ENCODE peak calls at places on chromosomes 7 and 10, in seven cellular contexts. One of them, this sample, is unnamed.

GRCh38 chr10:26809973-26810372 is 50.8 kb downstream of the ABI1 start:
- DNase-seq in D341Med: no peak
- DNase-seq in GM23248: no peak
- DNase-seq in iris pigment epithelial cell: no peak
- DNase-seq in stimulated activated CD4-positive, alpha-beta T cell treated with anti-CD3 and anti-CD28 coated beads, Interleukin-2, amount 100 ng/mL, for 4 hours: no peak
- DNase-seq in GM13976: no peak
- DNase-seq in activated CD8-positive, alpha-beta memory T cell treated with anti-CD3 and anti-CD28 coated beads for 48 hours: no peak
- DNase-seq in this sample: no peak

GRCh38 chr10:80660736-80661135 is 123.0 kb downstream of the SH2D4B start:
- DNase-seq in stimulated activated CD4-positive, alpha-beta T cell treated with anti-CD3 and anti-CD28 coated beads, Interleukin-2, amount 100 ng/mL, for 4 hours: no peak
- DNase-seq in GM13976: no peak
- DNase-seq in GM23248: no peak
- DNase-seq in iris pigment epithelial cell: no peak
- DNase-seq in D341Med: no peak
- DNase-seq in activated CD8-positive, alpha-beta memory T cell treated with anti-CD3 and anti-CD28 coated beads for 48 hours: no peak
- DNase-seq in this sample: no peak

GRCh38 chr10:24457661-24458318 is 248.9 kb downstream of the KIAA1217 start:
- DNase-seq in activated CD8-positive, alpha-beta memory T cell treated with anti-CD3 and anti-CD28 coated beads for 48 hours: no peak
- DNase-seq in stimulated activated CD4-positive, alpha-beta T cell treated with anti-CD3 and anti-CD28 coated beads, Interleukin-2, amount 100 ng/mL, for 4 hours: no peak
- DNase-seq in D341Med: no peak
- DNase-seq in iris pigment epithelial cell: peak; percentile 48
- DNase-seq in GM23248: peak; percentile 36
- DNase-seq in GM13976: no peak
- DNase-seq in this sample: no peak

GRCh38 chr10:121846555-121846954 is 81.3 kb downstream of the ATE1 start:
- DNase-seq in GM13976: no peak
- DNase-seq in stimulated activated CD4-positive, alpha-beta T cell treated with anti-CD3 and anti-CD28 coated beads, Interleukin-2, amount 100 ng/mL, for 4 hours: no peak
- DNase-seq in iris pigment epithelial cell: no peak
- DNase-seq in GM23248: no peak
- DNase-seq in D341Med: no peak
- DNase-seq in activated CD8-positive, alpha-beta memory T cell treated with anti-CD3 and anti-CD28 coated beads for 48 hours: no peak
- DNase-seq in this sample: no peak

GRCh38 chr10:26269754-26270153 is 53.2 kb downstream of the GAD2 start:
- DNase-seq in GM23248: peak; percentile 47
- DNase-seq in GM13976: peak; percentile 49
- DNase-seq in activated CD8-positive, alpha-beta memory T cell treated with anti-CD3 and anti-CD28 coated beads for 48 hours: no peak
- DNase-seq in D341Med: peak; percentile 36
- DNase-seq in stimulated activated CD4-positive, alpha-beta T cell treated with anti-CD3 and anti-CD28 coated beads, Interleukin-2, amount 100 ng/mL, for 4 hours: no peak
- DNase-seq in iris pigment epithelial cell: peak; percentile 12
- DNase-seq in this sample: peak; percentile 9

GRCh38 chr7:47690902-47691558 is 109.1 kb upstream of the TNS3 start:
- DNase-seq in stimulated activated CD4-positive, alpha-beta T cell treated with anti-CD3 and anti-CD28 coated beads, Interleukin-2, amount 100 ng/mL, for 4 hours: no peak
- DNase-seq in activated CD8-positive, alpha-beta memory T cell treated with anti-CD3 and anti-CD28 coated beads for 48 hours: no peak
- DNase-seq in GM23248: peak; percentile 69
- DNase-seq in D341Med: no peak
- DNase-seq in iris pigment epithelial cell: peak; percentile 62
- DNase-seq in GM13976: no peak
- DNase-seq in this sample: no peak

GRCh38 chr10:73843254-73843653 is 31.1 kb downstream of the CAMK2G start:
- DNase-seq in GM13976: no peak
- DNase-seq in activated CD8-positive, alpha-beta memory T cell treated with anti-CD3 and anti-CD28 coated beads for 48 hours: no peak
- DNase-seq in iris pigment epithelial cell: peak; percentile 39
- DNase-seq in stimulated activated CD4-positive, alpha-beta T cell treated with anti-CD3 and anti-CD28 coated beads, Interleukin-2, amount 100 ng/mL, for 4 hours: no peak
- DNase-seq in D341Med: no peak
- DNase-seq in GM23248: peak; percentile 23
- DNase-seq in this sample: no peak

GRCh38 chr10:77406764-77407430 is 230.7 kb downstream of the KCNMA1 start:
- DNase-seq in iris pigment epithelial cell: no peak
- DNase-seq in D341Med: no peak
- DNase-seq in GM23248: no peak
- DNase-seq in activated CD8-positive, alpha-beta memory T cell treated with anti-CD3 and anti-CD28 coated beads for 48 hours: no peak
- DNase-seq in stimulated activated CD4-positive, alpha-beta T cell treated with anti-CD3 and anti-CD28 coated beads, Interleukin-2, amount 100 ng/mL, for 4 hours: no peak
- DNase-seq in GM13976: no peak
- DNase-seq in this sample: no peak

GRCh38 chr10:45280113-45280512 is 35.3 kb downstream of the OR13A1 start:
- DNase-seq in D341Med: no peak
- DNase-seq in GM13976: no peak
- DNase-seq in stimulated activated CD4-positive, alpha-beta T cell treated with anti-CD3 and anti-CD28 coated beads, Interleukin-2, amount 100 ng/mL, for 4 hours: no peak
- DNase-seq in iris pigment epithelial cell: no peak
- DNase-seq in GM23248: no peak
- DNase-seq in activated CD8-positive, alpha-beta memory T cell treated with anti-CD3 and anti-CD28 coated beads for 48 hours: no peak
- DNase-seq in this sample: no peak

GRCh38 chr10:43398939-43399871 is 9.8 kb downstream of the HNRNPF start:
- DNase-seq in activated CD8-positive, alpha-beta memory T cell treated with anti-CD3 and anti-CD28 coated beads for 48 hours: no peak
- DNase-seq in GM23248: peak; percentile 74
- DNase-seq in iris pigment epithelial cell: peak; percentile 70
- DNase-seq in GM13976: no peak
- DNase-seq in stimulated activated CD4-positive, alpha-beta T cell treated with anti-CD3 and anti-CD28 coated beads, Interleukin-2, amount 100 ng/mL, for 4 hours: no peak
- DNase-seq in D341Med: no peak
- DNase-seq in this sample: no peak

GRCh38 chr10:91210435-91210834 is 10.0 kb upstream of the PCGF5 start:
- DNase-seq in stimulated activated CD4-positive, alpha-beta T cell treated with anti-CD3 and anti-CD28 coated beads, Interleukin-2, amount 100 ng/mL, for 4 hours: no peak
- DNase-seq in D341Med: no peak
- DNase-seq in GM23248: no peak
- DNase-seq in iris pigment epithelial cell: no peak
- DNase-seq in GM13976: no peak
- DNase-seq in activated CD8-positive, alpha-beta memory T cell treated with anti-CD3 and anti-CD28 coated beads for 48 hours: no peak
- DNase-seq in this sample: no peak

GRCh38 chr7:47264021-47264651 is 317.8 kb downstream of the TNS3 start:
- DNase-seq in GM23248: no peak
- DNase-seq in stimulated activated CD4-positive, alpha-beta T cell treated with anti-CD3 and anti-CD28 coated beads, Interleukin-2, amount 100 ng/mL, for 4 hours: no peak
- DNase-seq in iris pigment epithelial cell: no peak
- DNase-seq in GM13976: no peak
- DNase-seq in D341Med: no peak
- DNase-seq in activated CD8-positive, alpha-beta memory T cell treated with anti-CD3 and anti-CD28 coated beads for 48 hours: no peak
- DNase-seq in this sample: no peak

GRCh38 chr10:86536294-86536861 is 14.8 kb upstream of the WAPL start:
- DNase-seq in iris pigment epithelial cell: no peak
- DNase-seq in GM13976: peak; percentile 61
- DNase-seq in D341Med: no peak
- DNase-seq in stimulated activated CD4-positive, alpha-beta T cell treated with anti-CD3 and anti-CD28 coated beads, Interleukin-2, amount 100 ng/mL, for 4 hours: peak; percentile 17
- DNase-seq in activated CD8-positive, alpha-beta memory T cell treated with anti-CD3 and anti-CD28 coated beads for 48 hours: no peak
- DNase-seq in GM23248: no peak
- DNase-seq in this sample: no peak

GRCh38 chr10:30357806-30358205 is 8.7 kb upstream of the MTPAP start:
- DNase-seq in D341Med: no peak
- DNase-seq in GM13976: no peak
- DNase-seq in activated CD8-positive, alpha-beta memory T cell treated with anti-CD3 and anti-CD28 coated beads for 48 hours: no peak
- DNase-seq in stimulated activated CD4-positive, alpha-beta T cell treated with anti-CD3 and anti-CD28 coated beads, Interleukin-2, amount 100 ng/mL, for 4 hours: no peak
- DNase-seq in iris pigment epithelial cell: no peak
- DNase-seq in GM23248: no peak
- DNase-seq in this sample: no peak

GRCh38 chr7:22154130-22154529 is 202.8 kb downstream of the RAPGEF5 start:
- DNase-seq in iris pigment epithelial cell: no peak
- DNase-seq in stimulated activated CD4-positive, alpha-beta T cell treated with anti-CD3 and anti-CD28 coated beads, Interleukin-2, amount 100 ng/mL, for 4 hours: no peak
- DNase-seq in GM23248: no peak
- DNase-seq in GM13976: no peak
- DNase-seq in D341Med: no peak
- DNase-seq in activated CD8-positive, alpha-beta memory T cell treated with anti-CD3 and anti-CD28 coated beads for 48 hours: no peak
- DNase-seq in this sample: no peak

GRCh38 chr7:36128448-36129047 is 24.5 kb upstream of the EEPD1 start:
- DNase-seq in D341Med: peak; percentile 41
- DNase-seq in stimulated activated CD4-positive, alpha-beta T cell treated with anti-CD3 and anti-CD28 coated beads, Interleukin-2, amount 100 ng/mL, for 4 hours: no peak
- DNase-seq in GM23248: peak; percentile 97
- DNase-seq in GM13976: peak; percentile 27
- DNase-seq in iris pigment epithelial cell: peak; percentile 94
- DNase-seq in activated CD8-positive, alpha-beta memory T cell treated with anti-CD3 and anti-CD28 coated beads for 48 hours: no peak
- DNase-seq in this sample: no peak

GRCh38 chr7:129574487-129574886 is 37.0 kb upstream of the NRF1 start:
- DNase-seq in GM13976: no peak
- DNase-seq in iris pigment epithelial cell: peak; percentile 68
- DNase-seq in stimulated activated CD4-positive, alpha-beta T cell treated with anti-CD3 and anti-CD28 coated beads, Interleukin-2, amount 100 ng/mL, for 4 hours: no peak
- DNase-seq in D341Med: no peak
- DNase-seq in GM23248: peak; percentile 90
- DNase-seq in activated CD8-positive, alpha-beta memory T cell treated with anti-CD3 and anti-CD28 coated beads for 48 hours: no peak
- DNase-seq in this sample: no peak

GRCh38 chr10:15169555-15170407 is 1.3 kb upstream of the NMT2 start:
- DNase-seq in GM13976: no peak
- DNase-seq in iris pigment epithelial cell: peak; percentile 21
- DNase-seq in GM23248: no peak
- DNase-seq in D341Med: no peak
- DNase-seq in activated CD8-positive, alpha-beta memory T cell treated with anti-CD3 and anti-CD28 coated beads for 48 hours: peak; percentile 7
- DNase-seq in stimulated activated CD4-positive, alpha-beta T cell treated with anti-CD3 and anti-CD28 coated beads, Interleukin-2, amount 100 ng/mL, for 4 hours: peak; percentile 13
- DNase-seq in this sample: no peak

GRCh38 chr7:151954866-151955820 is 1.1 kb upstream of the GALNTL5 start:
- DNase-seq in stimulated activated CD4-positive, alpha-beta T cell treated with anti-CD3 and anti-CD28 coated beads, Interleukin-2, amount 100 ng/mL, for 4 hours: no peak
- DNase-seq in D341Med: no peak
- DNase-seq in iris pigment epithelial cell: peak; percentile 7
- DNase-seq in GM13976: no peak
- DNase-seq in GM23248: peak; percentile 34
- DNase-seq in activated CD8-positive, alpha-beta memory T cell treated with anti-CD3 and anti-CD28 coated beads for 48 hours: no peak
- DNase-seq in this sample: no peak

GRCh38 chr7:128831178-128831993 is 1.2 kb downstream of the FLNC start:
- DNase-seq in D341Med: no peak
- DNase-seq in activated CD8-positive, alpha-beta memory T cell treated with anti-CD3 and anti-CD28 coated beads for 48 hours: no peak
- DNase-seq in iris pigment epithelial cell: peak; percentile 65
- DNase-seq in GM23248: peak; percentile 68
- DNase-seq in stimulated activated CD4-positive, alpha-beta T cell treated with anti-CD3 and anti-CD28 coated beads, Interleukin-2, amount 100 ng/mL, for 4 hours: no peak
- DNase-seq in GM13976: peak; percentile 67
- DNase-seq in this sample: peak; percentile 82

GRCh38 chr10:110540038-110540437 is 27.5 kb upstream of the SMC3 start:
- DNase-seq in GM13976: no peak
- DNase-seq in iris pigment epithelial cell: no peak
- DNase-seq in activated CD8-positive, alpha-beta memory T cell treated with anti-CD3 and anti-CD28 coated beads for 48 hours: no peak
- DNase-seq in GM23248: no peak
- DNase-seq in stimulated activated CD4-positive, alpha-beta T cell treated with anti-CD3 and anti-CD28 coated beads, Interleukin-2, amount 100 ng/mL, for 4 hours: no peak
- DNase-seq in D341Med: no peak
- DNase-seq in this sample: no peak

GRCh38 chr10:114304017-114304565 is 65.0 kb downstream of the VWA2 start:
- DNase-seq in iris pigment epithelial cell: peak; percentile 84
- DNase-seq in GM13976: peak; percentile 85
- DNase-seq in stimulated activated CD4-positive, alpha-beta T cell treated with anti-CD3 and anti-CD28 coated beads, Interleukin-2, amount 100 ng/mL, for 4 hours: peak; percentile 44
- DNase-seq in D341Med: peak; percentile 34
- DNase-seq in GM23248: peak; percentile 86
- DNase-seq in activated CD8-positive, alpha-beta memory T cell treated with anti-CD3 and anti-CD28 coated beads for 48 hours: peak; percentile 55
- DNase-seq in this sample: peak; percentile 82

GRCh38 chr7:124062171-124062570 is 29.3 kb upstream of the TMEM229A start:
- DNase-seq in GM23248: no peak
- DNase-seq in D341Med: no peak
- DNase-seq in activated CD8-positive, alpha-beta memory T cell treated with anti-CD3 and anti-CD28 coated beads for 48 hours: no peak
- DNase-seq in stimulated activated CD4-positive, alpha-beta T cell treated with anti-CD3 and anti-CD28 coated beads, Interleukin-2, amount 100 ng/mL, for 4 hours: no peak
- DNase-seq in GM13976: no peak
- DNase-seq in iris pigment epithelial cell: no peak
- DNase-seq in this sample: no peak

GRCh38 chr10:32179836-32180235 is 123.6 kb upstream of the KIF5B start:
- DNase-seq in stimulated activated CD4-positive, alpha-beta T cell treated with anti-CD3 and anti-CD28 coated beads, Interleukin-2, amount 100 ng/mL, for 4 hours: no peak
- DNase-seq in GM23248: no peak
- DNase-seq in iris pigment epithelial cell: no peak
- DNase-seq in D341Med: no peak
- DNase-seq in activated CD8-positive, alpha-beta memory T cell treated with anti-CD3 and anti-CD28 coated beads for 48 hours: no peak
- DNase-seq in GM13976: no peak
- DNase-seq in this sample: no peak

GRCh38 chr7:33903770-33904679 is 1.3 kb upstream of the BMPER start:
- DNase-seq in GM13976: peak; percentile 30
- DNase-seq in iris pigment epithelial cell: peak; percentile 46
- DNase-seq in GM23248: peak; percentile 88
- DNase-seq in activated CD8-positive, alpha-beta memory T cell treated with anti-CD3 and anti-CD28 coated beads for 48 hours: no peak
- DNase-seq in stimulated activated CD4-positive, alpha-beta T cell treated with anti-CD3 and anti-CD28 coated beads, Interleukin-2, amount 100 ng/mL, for 4 hours: no peak
- DNase-seq in D341Med: peak; percentile 69
- DNase-seq in this sample: peak; percentile 32

GRCh38 chr7:11319491-11320274 is 346.0 kb downstream of the PHF14 start:
- DNase-seq in GM13976: no peak
- DNase-seq in activated CD8-positive, alpha-beta memory T cell treated with anti-CD3 and anti-CD28 coated beads for 48 hours: no peak
- DNase-seq in iris pigment epithelial cell: peak; percentile 18
- DNase-seq in GM23248: peak; percentile 55
- DNase-seq in D341Med: no peak
- DNase-seq in stimulated activated CD4-positive, alpha-beta T cell treated with anti-CD3 and anti-CD28 coated beads, Interleukin-2, amount 100 ng/mL, for 4 hours: no peak
- DNase-seq in this sample: no peak

GRCh38 chr7:98557538-98558031 is 59.5 kb upstream of the NPTX2 start:
- DNase-seq in activated CD8-positive, alpha-beta memory T cell treated with anti-CD3 and anti-CD28 coated beads for 48 hours: no peak
- DNase-seq in GM13976: no peak
- DNase-seq in stimulated activated CD4-positive, alpha-beta T cell treated with anti-CD3 and anti-CD28 coated beads, Interleukin-2, amount 100 ng/mL, for 4 hours: no peak
- DNase-seq in D341Med: no peak
- DNase-seq in iris pigment epithelial cell: no peak
- DNase-seq in GM23248: no peak
- DNase-seq in this sample: no peak

GRCh38 chr10:118701529-118702323 is 53.0 kb downstream of the CACUL1 start:
- DNase-seq in D341Med: no peak
- DNase-seq in stimulated activated CD4-positive, alpha-beta T cell treated with anti-CD3 and anti-CD28 coated beads, Interleukin-2, amount 100 ng/mL, for 4 hours: no peak
- DNase-seq in activated CD8-positive, alpha-beta memory T cell treated with anti-CD3 and anti-CD28 coated beads for 48 hours: no peak
- DNase-seq in iris pigment epithelial cell: peak; percentile 34
- DNase-seq in GM13976: no peak
- DNase-seq in GM23248: no peak
- DNase-seq in this sample: no peak

GRCh38 chr7:33044986-33045385 is 17.6 kb downstream of the NT5C3A start:
- DNase-seq in activated CD8-positive, alpha-beta memory T cell treated with anti-CD3 and anti-CD28 coated beads for 48 hours: no peak
- DNase-seq in D341Med: no peak
- DNase-seq in stimulated activated CD4-positive, alpha-beta T cell treated with anti-CD3 and anti-CD28 coated beads, Interleukin-2, amount 100 ng/mL, for 4 hours: no peak
- DNase-seq in GM23248: peak; percentile 38
- DNase-seq in GM13976: no peak
- DNase-seq in iris pigment epithelial cell: no peak
- DNase-seq in this sample: no peak

GRCh38 chr10:73910401-73910763 is 550 bp upstream of the PLAU start:
- DNase-seq in GM23248: no peak
- DNase-seq in D341Med: no peak
- DNase-seq in GM13976: peak; percentile 54
- DNase-seq in stimulated activated CD4-positive, alpha-beta T cell treated with anti-CD3 and anti-CD28 coated beads, Interleukin-2, amount 100 ng/mL, for 4 hours: no peak
- DNase-seq in activated CD8-positive, alpha-beta memory T cell treated with anti-CD3 and anti-CD28 coated beads for 48 hours: no peak
- DNase-seq in iris pigment epithelial cell: no peak
- DNase-seq in this sample: peak; percentile 36

GRCh38 chr7:108049962-108050361 is 47.0 kb upstream of the LAMB1 start:
- DNase-seq in activated CD8-positive, alpha-beta memory T cell treated with anti-CD3 and anti-CD28 coated beads for 48 hours: no peak
- DNase-seq in GM23248: no peak
- DNase-seq in iris pigment epithelial cell: no peak
- DNase-seq in D341Med: no peak
- DNase-seq in GM13976: no peak
- DNase-seq in stimulated activated CD4-positive, alpha-beta T cell treated with anti-CD3 and anti-CD28 coated beads, Interleukin-2, amount 100 ng/mL, for 4 hours: no peak
- DNase-seq in this sample: no peak

GRCh38 chr7:1571261-1571650 is 1.4 kb upstream of the PSMG3 start:
- DNase-seq in GM23248: peak; percentile 91
- DNase-seq in stimulated activated CD4-positive, alpha-beta T cell treated with anti-CD3 and anti-CD28 coated beads, Interleukin-2, amount 100 ng/mL, for 4 hours: no peak
- DNase-seq in D341Med: no peak
- DNase-seq in activated CD8-positive, alpha-beta memory T cell treated with anti-CD3 and anti-CD28 coated beads for 48 hours: no peak
- DNase-seq in GM13976: no peak
- DNase-seq in iris pigment epithelial cell: peak; percentile 81
- DNase-seq in this sample: no peak

GRCh38 chr10:6953131-6953834 is 373.2 kb upstream of the PRKCQ start:
- DNase-seq in activated CD8-positive, alpha-beta memory T cell treated with anti-CD3 and anti-CD28 coated beads for 48 hours: no peak
- DNase-seq in D341Med: no peak
- DNase-seq in stimulated activated CD4-positive, alpha-beta T cell treated with anti-CD3 and anti-CD28 coated beads, Interleukin-2, amount 100 ng/mL, for 4 hours: no peak
- DNase-seq in GM23248: no peak
- DNase-seq in GM13976: no peak
- DNase-seq in iris pigment epithelial cell: no peak
- DNase-seq in this sample: no peak

GRCh38 chr7:1080251-1080917 is 7.5 kb upstream of the GPER1 start:
- DNase-seq in iris pigment epithelial cell: no peak
- DNase-seq in GM23248: no peak
- DNase-seq in GM13976: no peak
- DNase-seq in activated CD8-positive, alpha-beta memory T cell treated with anti-CD3 and anti-CD28 coated beads for 48 hours: no peak
- DNase-seq in stimulated activated CD4-positive, alpha-beta T cell treated with anti-CD3 and anti-CD28 coated beads, Interleukin-2, amount 100 ng/mL, for 4 hours: no peak
- DNase-seq in D341Med: no peak
- DNase-seq in this sample: no peak

GRCh38 chr10:97961979-97962378 is 68.4 kb downstream of the CRTAC1 start:
- DNase-seq in GM13976: no peak
- DNase-seq in D341Med: no peak
- DNase-seq in stimulated activated CD4-positive, alpha-beta T cell treated with anti-CD3 and anti-CD28 coated beads, Interleukin-2, amount 100 ng/mL, for 4 hours: no peak
- DNase-seq in activated CD8-positive, alpha-beta memory T cell treated with anti-CD3 and anti-CD28 coated beads for 48 hours: no peak
- DNase-seq in iris pigment epithelial cell: no peak
- DNase-seq in GM23248: no peak
- DNase-seq in this sample: no peak

GRCh38 chr7:101589052-101589451 is 40.0 kb downstream of the MYL10 start:
- DNase-seq in iris pigment epithelial cell: no peak
- DNase-seq in activated CD8-positive, alpha-beta memory T cell treated with anti-CD3 and anti-CD28 coated beads for 48 hours: no peak
- DNase-seq in D341Med: peak; percentile 35
- DNase-seq in GM23248: no peak
- DNase-seq in stimulated activated CD4-positive, alpha-beta T cell treated with anti-CD3 and anti-CD28 coated beads, Interleukin-2, amount 100 ng/mL, for 4 hours: no peak
- DNase-seq in GM13976: peak; percentile 13
- DNase-seq in this sample: no peak

GRCh38 chr10:29157321-29157720 is 131.5 kb upstream of the LYZL1 start:
- DNase-seq in D341Med: no peak
- DNase-seq in iris pigment epithelial cell: no peak
- DNase-seq in activated CD8-positive, alpha-beta memory T cell treated with anti-CD3 and anti-CD28 coated beads for 48 hours: no peak
- DNase-seq in GM13976: no peak
- DNase-seq in stimulated activated CD4-positive, alpha-beta T cell treated with anti-CD3 and anti-CD28 coated beads, Interleukin-2, amount 100 ng/mL, for 4 hours: no peak
- DNase-seq in GM23248: no peak
- DNase-seq in this sample: no peak

GRCh38 chr10:133353202-133353959 is 4.4 kb downstream of the FUOM start:
- DNase-seq in iris pigment epithelial cell: no peak
- DNase-seq in GM23248: no peak
- DNase-seq in GM13976: no peak
- DNase-seq in stimulated activated CD4-positive, alpha-beta T cell treated with anti-CD3 and anti-CD28 coated beads, Interleukin-2, amount 100 ng/mL, for 4 hours: no peak
- DNase-seq in activated CD8-positive, alpha-beta memory T cell treated with anti-CD3 and anti-CD28 coated beads for 48 hours: no peak
- DNase-seq in D341Med: no peak
- DNase-seq in this sample: no peak

This sample was measured in WERI-Rb-1.